ENCODE peak calls at places on chromosome 4, in seven cellular contexts. O, R, I, U, A, H and Z are unnamed samples.

GRCh38 chr4:113311047-113311446 is 261.6 kb downstream of the ANK2 start:
- DNase-seq in U (no peak), H (no peak), I (no peak), A (peak), O (peak), R (peak), Z (no peak)

GRCh38 chr4:61202100-61202637 is 2.0 kb downstream of the ADGRL3 start:
- DNase-seq in A (peak), O (peak), I (no peak), U (no peak), H (no peak), R (no peak), Z (no peak)

GRCh38 chr4:173517781-173518371 is 12.2 kb downstream of the HAND2 start:
- DNase-seq in O (peak), R (no peak), I (no peak), A (no peak), U (peak), H (no peak), Z (no peak)

GRCh38 chr4:25621027-25621930 is 34.4 kb upstream of the SLC34A2 start:
- DNase-seq in I (no peak), A (no peak), O (no peak), U (no peak), R (no peak), H (no peak), Z (peak)

GRCh38 chr4:5045099-5045498 is 6.2 kb upstream of the STK32B start:
- DNase-seq in A (no peak), H (no peak), I (no peak), R (no peak), O (no peak), U (no peak), Z (peak)

GRCh38 chr4:15479089-15479912 is 9.6 kb downstream of the CC2D2A start:
- DNase-seq in I (peak), U (peak), H (peak), R (peak), O (peak), A (peak), Z (peak)

GRCh38 chr4:137519406-137519805 is 12.9 kb downstream of the PCDH18 start:
- DNase-seq in R (peak), O (peak), A (no peak), H (no peak), I (no peak), U (no peak), Z (peak)

GRCh38 chr4:10647811-10648210 is 36.8 kb downstream of the CLNK start:
- DNase-seq in O (no peak), R (no peak), I (no peak), H (no peak), U (no peak), A (peak), Z (no peak)

GRCh38 chr4:21652508-21653108 is 296.0 kb downstream of the KCNIP4 start:
- DNase-seq in I (no peak), A (no peak), H (no peak), O (no peak), U (no peak), R (no peak), Z (no peak)

GRCh38 chr4:80619070-80619674 is 283.6 kb downstream of the CFAP299 start:
- DNase-seq in A (peak), R (peak), U (no peak), H (no peak), O (peak), I (no peak), Z (no peak)

GRCh38 chr4:101393256-101393655 is 45.9 kb upstream of the PPP3CA start:
- DNase-seq in O (peak), U (no peak), I (no peak), A (peak), R (peak), H (peak), Z (peak)

GRCh38 chr4:35252866-35253265 is 991.4 kb downstream of the ARAP2 start:
- DNase-seq in O (no peak), U (no peak), H (no peak), I (no peak), R (peak), A (no peak), Z (no peak)

GRCh38 chr4:160864253-160864652 is 1299.5 kb downstream of the FSTL5 start:
- DNase-seq in O (no peak), U (no peak), A (no peak), H (no peak), I (no peak), R (peak), Z (no peak)

GRCh38 chr4:42293967-42294822 is 103.1 kb upstream of the SHISA3 start:
- DNase-seq in H (no peak), R (no peak), U (no peak), O (no peak), I (no peak), A (no peak), Z (no peak)

DNA sequence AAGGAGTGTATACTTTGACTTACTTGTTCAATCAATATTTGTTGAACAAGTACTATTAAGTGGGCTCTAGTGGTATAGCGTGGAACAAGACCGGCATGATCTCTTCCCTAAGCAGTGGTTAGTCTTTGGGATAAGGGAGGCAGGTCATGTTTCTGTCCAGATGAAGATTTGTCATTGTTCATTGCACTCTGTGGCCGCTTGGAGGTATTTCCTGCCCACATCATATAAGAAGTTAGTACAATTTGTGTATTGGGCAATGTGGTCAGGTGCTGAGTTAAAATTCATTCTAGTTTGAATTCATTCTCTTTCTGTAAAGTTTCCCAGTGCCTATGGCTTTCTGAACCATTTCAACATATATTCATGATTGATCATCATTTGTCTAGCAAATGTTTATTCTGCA is 101.1 kb upstream of the SHISA3 start:
- DNase-seq in I (no peak), U (no peak), H (no peak), O (peak), A (no peak), R (no peak), Z (no peak)
- TF ChIP-seq CTCF in I (no peak), U (no peak), H (no peak), O (peak), A (no peak), R (no peak), Z (no peak)

DNA sequence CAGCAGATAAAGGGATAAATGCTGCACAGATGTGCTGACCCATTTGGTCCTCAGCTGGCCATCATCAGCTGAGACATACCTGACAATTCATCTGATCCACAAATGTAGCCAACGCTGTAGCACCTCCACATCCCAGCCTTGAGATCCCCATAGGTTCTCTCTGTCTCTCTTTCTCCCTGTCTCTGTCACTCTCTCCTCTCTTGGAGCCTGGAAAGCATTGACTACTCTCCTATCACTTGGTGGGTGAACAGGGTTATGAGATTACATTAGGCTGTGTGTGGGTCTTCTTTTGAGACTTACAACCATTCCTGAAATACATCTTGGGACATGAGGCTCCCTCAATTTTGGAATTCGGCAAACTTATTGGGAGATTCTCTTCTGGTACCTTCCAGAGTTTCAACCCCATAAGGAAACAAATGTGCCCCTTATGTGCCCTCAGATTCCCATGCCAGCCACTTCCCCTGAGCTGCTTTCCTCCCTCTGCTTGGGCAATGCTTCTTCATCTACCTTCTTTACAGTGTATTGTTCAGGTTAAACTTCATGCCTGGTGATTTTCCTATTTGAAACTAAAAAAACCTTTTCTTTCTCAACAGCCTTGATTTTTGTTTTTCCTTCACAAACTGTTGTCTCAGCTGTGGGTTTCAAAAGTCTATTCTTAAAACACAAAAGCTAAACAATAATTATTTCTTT is 29.1 kb upstream of the FGF2 start:
- DNase-seq in I (no peak), A (no peak), R (no peak), H (no peak), O (no peak), U (no peak), Z (no peak)
- H3K4me3 ChIP-seq in I (no peak), A (peak), R (no peak), H (peak), O (no peak), U (peak), Z (no peak)

GRCh38 chr4:76750716-76751115 is 147.2 kb downstream of the SOWAHB start:
- DNase-seq in U (no peak), A (no peak), R (no peak), O (no peak), H (no peak), I (no peak), Z (no peak)

GRCh38 chr4:76747613-76748012 is 150.3 kb downstream of the SOWAHB start:
- DNase-seq in A (no peak), I (no peak), O (no peak), R (no peak), H (peak), U (no peak), Z (no peak)

GRCh38 chr4:76749361-76749760 is 148.6 kb downstream of the SOWAHB start:
- DNase-seq in I (no peak), O (no peak), R (no peak), U (no peak), A (no peak), H (no peak), Z (no peak)

GRCh38 chr4:76751612-76752343 is 146.2 kb downstream of the SOWAHB start:
- DNase-seq in U (no peak), I (no peak), O (no peak), R (no peak), H (no peak), A (no peak), Z (no peak)

DNA sequence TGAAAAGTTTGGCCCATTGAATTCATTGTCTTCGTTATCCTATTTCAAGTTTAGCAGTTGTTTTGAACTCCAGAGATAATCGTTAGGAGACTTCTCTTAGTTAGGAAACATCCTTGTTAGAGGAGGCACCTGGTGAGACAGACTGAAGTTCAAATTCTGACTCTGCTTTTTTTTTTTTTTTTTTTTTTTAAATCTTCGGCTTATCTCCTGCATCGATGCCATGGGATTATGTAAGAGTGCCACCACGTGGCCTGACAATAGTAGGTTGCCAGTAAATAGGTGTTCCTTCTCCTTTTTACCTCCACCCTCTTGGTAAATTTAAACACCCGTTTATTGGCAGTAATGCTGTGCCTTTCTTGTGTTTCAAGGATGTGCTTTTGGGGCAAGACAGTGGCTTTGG is 149.3 kb downstream of the SOWAHB start:
- DNase-seq in U (no peak), H (no peak), I (no peak), R (peak), A (no peak), O (peak), Z (no peak)
- TF ChIP-seq CTCF in U (peak), H (no peak), I (peak), R (peak), A (peak), O (peak), Z (peak)

DNA sequence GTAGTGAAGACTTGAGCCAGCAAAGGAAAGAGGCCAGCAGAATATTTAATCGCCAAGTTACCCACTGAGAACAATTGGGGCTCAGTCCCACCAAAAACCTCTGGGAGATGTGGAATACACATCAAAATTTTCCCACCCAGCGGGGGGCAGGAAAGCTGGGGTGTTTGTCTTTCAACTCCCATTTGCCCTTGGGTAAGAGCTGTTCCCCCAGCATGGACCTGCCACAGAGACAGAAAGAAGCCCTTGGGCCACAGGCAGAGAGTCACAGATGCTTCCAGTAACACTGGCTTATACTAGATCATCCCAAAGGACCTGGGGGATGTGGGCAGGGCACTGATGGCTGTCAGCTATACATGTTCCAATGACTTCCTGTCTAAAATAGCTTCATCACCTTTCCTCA is 18.9 kb upstream of the FBXW7 start:
- DNase-seq in A (no peak), O (no peak), R (no peak), U (no peak), H (no peak), I (no peak), Z (no peak)
- H3K4me3 ChIP-seq in A (no peak), O (no peak), R (no peak), U (no peak), H (no peak), I (no peak), Z (no peak)

GRCh38 chr4:67915400-67915966 is 31.7 kb upstream of the TMPRSS11D start:
- DNase-seq in U (no peak), H (no peak), I (no peak), R (no peak), O (no peak), A (no peak), Z (no peak)

GRCh38 chr4:67922697-67923096 is 38.9 kb upstream of the TMPRSS11D start:
- DNase-seq in R (no peak), H (no peak), U (no peak), I (no peak), A (peak), O (peak), Z (peak)

DNA sequence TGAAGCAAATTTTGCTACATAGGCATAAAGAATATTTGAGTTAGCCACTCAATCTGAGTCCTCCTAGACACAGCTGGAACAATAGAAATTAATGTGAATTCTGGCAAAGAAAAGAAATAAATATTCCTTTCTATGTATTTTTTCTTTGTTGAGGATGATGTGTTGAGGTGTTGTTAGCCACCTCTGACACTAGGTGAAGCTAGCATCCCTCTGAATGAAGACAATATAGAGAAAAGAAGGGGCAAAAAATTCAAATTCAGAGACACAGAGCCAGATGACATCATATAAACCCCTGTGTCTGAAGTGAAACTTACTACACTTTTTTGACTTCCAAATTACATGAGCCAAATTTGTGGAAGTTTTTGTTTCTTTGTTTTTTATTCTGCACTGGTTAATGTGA is 34.6 kb upstream of the TMPRSS11D start:
- DNase-seq in A (peak), U (no peak), R (peak), H (no peak), I (no peak), O (no peak), Z (no peak)
- TF ChIP-seq CTCF in A (peak), U (no peak), R (peak), H (peak), I (no peak), O (peak), Z (peak)